ENCODE peak calls at places on chromosomes 7 and 10, in four cellular contexts. I is endothelial cell, K is omental fat pad, X is cardiac muscle cell. O is an unnamed sample.

GRCh38 chr7:69399038-69399800 is 199.1 kb upstream of the AUTS2 start:
- DNase-seq in I (no peak), K (no peak), X (no peak), O (no peak)

GRCh38 chr7:1889556-1890181 is 219.6 kb downstream of the ELFN1 start:
- DNase-seq in I (no peak), K (no peak), X (no peak), O (peak; percentile 10)

GRCh38 chr10:114504769-114505579 is 100.7 kb upstream of the AFAP1L2 start:
- DNase-seq in I (no peak), K (no peak), X (no peak), O (no peak)

GRCh38 chr10:116723428-116724281 is 18.7 kb downstream of the HSPA12A start:
- DNase-seq in I (no peak), K (no peak), X (no peak), O (no peak)

GRCh38 chr7:121575194-121575766 is 179.2 kb upstream of the FAM3C start:
- DNase-seq in I (no peak), K (no peak), X (no peak), O (no peak)

GRCh38 chr10:4883079-4883739 is 57.2 kb downstream of the AKR1E2 start:
- DNase-seq in I (no peak), K (no peak), X (no peak), O (no peak)

GRCh38 chr10:59578013-59578412 is 131.6 kb downstream of the SLC16A9 start:
- DNase-seq in I (no peak), K (no peak), X (no peak), O (no peak)

GRCh38 chr7:44284881-44285541 is 40.4 kb downstream of the CAMK2B start:
- DNase-seq in I (no peak), K (peak; percentile 19), X (no peak), O (peak; percentile 12)

GRCh38 chr7:74032191-74032490 is 4.2 kb downstream of the ELN start:
- DNase-seq in I (no peak), K (no peak), X (no peak), O (no peak)

GRCh38 chr10:13668126-13668525 is 81.4 kb downstream of the PRPF18 start:
- DNase-seq in I (no peak), K (no peak), X (no peak), O (no peak)

GRCh38 chr10:97517778-97518561 is 19.2 kb downstream of the UBTD1 start:
- DNase-seq in I (peak; percentile 38), K (no peak), X (no peak), O (no peak)

GRCh38 chr7:22549667-22550513 is 49.9 kb upstream of the STEAP1B start:
- DNase-seq in I (peak; percentile 84), K (peak; percentile 62), X (peak; percentile 66), O (peak; percentile 78)

GRCh38 chr10:12938271-12938670 is 63.2 kb downstream of the CCDC3 start:
- DNase-seq in I (no peak), K (no peak), X (no peak), O (no peak)

GRCh38 chr7:134720091-134720935 is 59.1 kb upstream of the CALD1 start:
- DNase-seq in I (peak; percentile 47), K (no peak), X (no peak), O (no peak)

GRCh38 chr7:40680657-40681056 is 545.9 kb downstream of the SUGCT start:
- DNase-seq in I (peak; percentile 11), K (no peak), X (no peak), O (no peak)

GRCh38 chr7:57868771-57869483 is 418.9 kb downstream of the ZNF716 start:
- DNase-seq in I (no peak), K (no peak), X (no peak), O (no peak)

GRCh38 chr10:124621637-124622036 is 122.5 kb downstream of the FAM53B start:
- DNase-seq in I (no peak), K (no peak), X (no peak), O (no peak)

GRCh38 chr10:122257041-122257440 is 14.1 kb upstream of the BTBD16 start:
- DNase-seq in I (no peak), K (no peak), X (no peak), O (no peak)

GRCh38 chr7:139589474-139589873 is 66.0 kb downstream of the CLEC2L start:
- DNase-seq in I (no peak), K (no peak), X (no peak), O (no peak)

GRCh38 chr7:100867040-100867795 is at the start of gene TRIP6:
- DNase-seq in I (peak; percentile 70), K (peak; percentile 92), X (peak; percentile 78), O (peak; percentile 54)

GRCh38 chr7:112481833-112482669 is 1.3 kb downstream of the LSMEM1 start:
- DNase-seq in I (no peak), K (no peak), X (no peak), O (no peak)

GRCh38 chr10:129958118-129958685 is 5.9 kb downstream of the EBF3 start:
- DNase-seq in I (no peak), K (no peak), X (peak; percentile 59), O (peak; percentile 27)

GRCh38 chr10:60883187-60883586 is 60.8 kb downstream of the RHOBTB1 start:
- DNase-seq in I (peak; percentile 13), K (no peak), X (peak; percentile 31), O (no peak)

GRCh38 chr10:104582604-104582951 is 58.5 kb upstream of the SORCS3 start:
- DNase-seq in I (no peak), K (no peak), X (no peak), O (no peak)

GRCh38 chr10:95290801-95291633 is at the start of gene PDLIM1:
- DNase-seq in I (peak; percentile 57), K (no peak), X (peak; percentile 80), O (peak; percentile 62)

GRCh38 chr10:31102421-31102820 is 70.8 kb upstream of the ZNF438 start:
- DNase-seq in I (no peak), K (no peak), X (no peak), O (no peak)

GRCh38 chr10:114499630-114500190 is 95.4 kb upstream of the AFAP1L2 start:
- DNase-seq in I (no peak), K (no peak), X (no peak), O (no peak)

DNA sequence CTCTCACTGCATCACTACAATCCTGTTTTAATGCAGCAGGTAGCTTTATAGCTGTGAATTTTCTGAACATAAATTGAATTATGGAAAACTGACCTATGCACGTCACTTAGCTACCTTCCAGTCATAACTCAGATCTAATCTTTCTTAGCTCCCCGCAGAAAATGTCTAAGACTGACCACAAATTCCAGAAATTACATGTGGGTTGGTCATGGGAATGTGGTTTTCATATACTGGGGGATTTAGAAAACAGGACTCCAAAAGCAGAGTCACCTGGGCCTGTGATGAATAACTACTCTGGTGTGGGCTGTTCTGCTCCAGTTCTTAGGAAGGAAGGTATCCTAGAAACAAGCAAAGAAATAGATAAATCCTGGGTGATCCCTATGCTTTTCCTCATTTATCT is 178.4 kb upstream of the LRRTM3 start:
- DNase-seq in I (no peak), K (no peak), X (no peak), O (no peak)
- TF ChIP-seq CTCF in I (no peak), K (no peak), X (no peak), O (no peak)

GRCh38 chr7:25180592-25180923 is 47.7 kb downstream of the NPVF start:
- DNase-seq in I (no peak), K (no peak), X (no peak), O (no peak)
- TF ChIP-seq CTCF in I (peak; percentile 32), K (no peak), X (no peak), O (peak; percentile 11)

GRCh38 chr10:119817991-119818888 is 54.4 kb downstream of the MCMBP start:
- DNase-seq in I (peak; percentile 94), K (peak; percentile 27), X (peak; percentile 86), O (peak; percentile 100)
- TF ChIP-seq CTCF in I (peak; percentile 58), K (no peak), X (peak; percentile 22), O (peak; percentile 89)

GRCh38 chr7:36420307-36420706 is 30.6 kb downstream of the ANLN start:
- DNase-seq in I (no peak), K (no peak), X (no peak), O (no peak)
- TF ChIP-seq CTCF in I (no peak), K (no peak), X (no peak), O (no peak)

GRCh38 chr10:84204122-84204521 is 9.8 kb downstream of the CDHR1 start:
- DNase-seq in I (no peak), K (no peak), X (no peak), O (no peak)
- TF ChIP-seq CTCF in I (peak; percentile 42), K (no peak), X (peak; percentile 36), O (peak; percentile 23)

GRCh38 chr10:34127676-34128075 is 687.4 kb downstream of the PARD3 start:
- DNase-seq in I (no peak), K (no peak), X (no peak), O (no peak)
- TF ChIP-seq CTCF in I (no peak), K (no peak), X (no peak), O (no peak)

GRCh38 chr7:142181211-142181610 is 69.7 kb downstream of the MGAM2 start:
- DNase-seq in I (no peak), K (no peak), X (no peak), O (no peak)
- TF ChIP-seq CTCF in I (no peak), K (no peak), X (no peak), O (no peak)

GRCh38 chr10:102743078-102743587 is 615 bp upstream of the WBP1L start:
- DNase-seq in I (no peak), K (no peak), X (no peak), O (no peak)

GRCh38 chr10:102743588-102744373 is at the start of gene WBP1L:
- DNase-seq in I (peak; percentile 84), K (peak; percentile 84), X (peak; percentile 98), O (peak; percentile 92)

GRCh38 chr10:102744374-102745051 is 765 bp downstream of the WBP1L start:
- DNase-seq in I (no peak), K (no peak), X (no peak), O (no peak)

GRCh38 chr10:102740229-102740628 is 3.5 kb upstream of the WBP1L start:
- DNase-seq in I (no peak), K (no peak), X (no peak), O (no peak)

DNA sequence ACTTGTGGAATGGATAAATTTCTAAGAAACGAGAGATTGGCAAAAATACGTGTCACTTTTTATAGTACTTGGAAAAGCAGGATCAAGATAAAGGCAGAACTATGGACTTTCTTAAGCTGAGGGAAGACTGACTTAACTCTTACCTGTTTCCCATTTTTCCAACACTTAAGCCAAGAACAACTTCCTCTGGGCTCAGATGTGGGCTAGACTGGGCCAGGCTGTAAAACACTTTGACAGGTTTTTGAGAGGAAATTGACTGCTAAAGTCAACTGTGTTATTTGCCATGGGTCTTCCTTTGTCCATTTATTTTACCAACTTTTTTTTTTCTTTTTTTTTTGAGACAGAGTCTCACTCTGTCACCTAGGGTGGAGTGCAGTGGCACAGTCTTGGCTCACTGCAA is 1.9 kb upstream of the WBP1L start:
- DNase-seq in I (no peak), K (no peak), X (no peak), O (no peak)
- TF ChIP-seq CTCF in I (no peak), K (no peak), X (no peak), O (no peak)